ENCODE peak calls at places on chromosomes 11 and 22, in five cellular contexts. One of them, this sample, is unnamed.
A peak's percentile ranks its signal among the peaks of the same experiment; 100 is the strongest.

GRCh38 chr11:2991477-2992233 is 474 bp downstream of the NAP1L4 start:
- DNase-seq in K562: peak; percentile 79
- DNase-seq in SK-N-SH: no peak
- DNase-seq in HepG2: peak; percentile 18
- DNase-seq in GM12878: no peak
- DNase-seq in this sample: peak; percentile 29

GRCh38 chr22:22772883-22773282 is 114.7 kb upstream of the IGLL5 start:
- DNase-seq in K562: no peak
- DNase-seq in SK-N-SH: no peak
- DNase-seq in HepG2: no peak
- DNase-seq in GM12878: no peak
- DNase-seq in this sample: no peak

GRCh38 chr11:13332124-13332523 is 54.5 kb downstream of the BMAL1 start:
- DNase-seq in K562: no peak
- DNase-seq in SK-N-SH: no peak
- DNase-seq in HepG2: no peak
- DNase-seq in GM12878: no peak
- DNase-seq in this sample: no peak

GRCh38 chr22:41480397-41480735 is 11.4 kb downstream of the ACO2 start:
- DNase-seq in K562: no peak
- DNase-seq in SK-N-SH: no peak
- DNase-seq in HepG2: no peak
- DNase-seq in GM12878: no peak
- DNase-seq in this sample: no peak

GRCh38 chr11:77205467-77206263 is 77.6 kb downstream of the MYO7A start:
- DNase-seq in K562: no peak
- DNase-seq in SK-N-SH: peak; percentile 23
- DNase-seq in HepG2: no peak
- DNase-seq in GM12878: no peak
- DNase-seq in this sample: no peak

GRCh38 chr11:75763846-75764245 is 4.7 kb upstream of the DGAT2 start:
- DNase-seq in K562: no peak
- DNase-seq in SK-N-SH: no peak
- DNase-seq in HepG2: no peak
- DNase-seq in GM12878: no peak
- DNase-seq in this sample: no peak

GRCh38 chr11:48020092-48020755 is 39.9 kb downstream of the PTPRJ start:
- DNase-seq in K562: no peak
- DNase-seq in SK-N-SH: no peak
- DNase-seq in HepG2: no peak
- DNase-seq in GM12878: peak; percentile 66
- DNase-seq in this sample: no peak

GRCh38 chr22:21835378-21835777 is 32.1 kb downstream of the MAPK1 start:
- DNase-seq in K562: no peak
- DNase-seq in SK-N-SH: no peak
- DNase-seq in HepG2: no peak
- DNase-seq in GM12878: no peak
- DNase-seq in this sample: no peak

GRCh38 chr11:117226388-117227385 is 5.2 kb downstream of the PCSK7 start:
- DNase-seq in K562: peak; percentile 87
- DNase-seq in SK-N-SH: peak; percentile 84
- DNase-seq in HepG2: peak; percentile 81
- DNase-seq in GM12878: peak; percentile 35
- DNase-seq in this sample: peak; percentile 67

GRCh38 chr11:16863382-16863781 is 124.9 kb downstream of the C11orf58 start:
- DNase-seq in K562: no peak
- DNase-seq in SK-N-SH: no peak
- DNase-seq in HepG2: no peak
- DNase-seq in GM12878: no peak
- DNase-seq in this sample: no peak

GRCh38 chr11:35978173-35978572 is 34.3 kb downstream of the LDLRAD3 start:
- DNase-seq in K562: no peak
- DNase-seq in SK-N-SH: no peak
- DNase-seq in HepG2: no peak
- DNase-seq in GM12878: no peak
- DNase-seq in this sample: no peak

GRCh38 chr11:65488273-65489058 is 10.4 kb upstream of the MALAT1 start:
- DNase-seq in K562: peak; percentile 41
- DNase-seq in SK-N-SH: no peak
- DNase-seq in HepG2: no peak
- DNase-seq in GM12878: no peak
- DNase-seq in this sample: no peak

GRCh38 chr22:43346521-43346929 is 3.4 kb upstream of the SCUBE1 start:
- DNase-seq in K562: peak; percentile 59
- DNase-seq in SK-N-SH: peak; percentile 73
- DNase-seq in HepG2: peak; percentile 30
- DNase-seq in GM12878: no peak
- DNase-seq in this sample: peak; percentile 65

GRCh38 chr11:4766420-4767043 is 3.2 kb downstream of the OR51F1 start:
- DNase-seq in K562: no peak
- DNase-seq in SK-N-SH: no peak
- DNase-seq in HepG2: no peak
- DNase-seq in GM12878: no peak
- DNase-seq in this sample: no peak

GRCh38 chr22:38424525-38425080 is 30.4 kb downstream of the KCNJ4 start:
- DNase-seq in K562: no peak
- DNase-seq in SK-N-SH: no peak
- DNase-seq in HepG2: no peak
- DNase-seq in GM12878: no peak
- DNase-seq in this sample: no peak

GRCh38 chr11:128563942-128564641 is 23.3 kb downstream of the ETS1 start:
- DNase-seq in K562: no peak
- DNase-seq in SK-N-SH: no peak
- DNase-seq in HepG2: no peak
- DNase-seq in GM12878: no peak
- DNase-seq in this sample: no peak

GRCh38 chr11:128564642-128565245 is 22.6 kb downstream of the ETS1 start:
- DNase-seq in K562: no peak
- DNase-seq in SK-N-SH: no peak
- DNase-seq in HepG2: no peak
- DNase-seq in GM12878: no peak
- DNase-seq in this sample: no peak

GRCh38 chr11:128567130-128567529 is 20.2 kb downstream of the ETS1 start:
- DNase-seq in K562: no peak
- DNase-seq in SK-N-SH: no peak
- DNase-seq in HepG2: no peak
- DNase-seq in GM12878: no peak
- DNase-seq in this sample: no peak

GRCh38 chr11:128568166-128568778 is 19.1 kb downstream of the ETS1 start:
- DNase-seq in K562: no peak
- DNase-seq in SK-N-SH: no peak
- DNase-seq in HepG2: no peak
- DNase-seq in GM12878: no peak
- DNase-seq in this sample: no peak

GRCh38 chr11:128565881-128566280 is 21.5 kb downstream of the ETS1 start:
- DNase-seq in K562: no peak
- DNase-seq in SK-N-SH: no peak
- DNase-seq in HepG2: no peak
- DNase-seq in GM12878: no peak
- DNase-seq in this sample: no peak
- TF ChIP-seq SMC3 in K562: no peak
- TF ChIP-seq SMC3 in SK-N-SH: no peak
- TF ChIP-seq SMC3 in HepG2: no peak
- TF ChIP-seq SMC3 in GM12878: no peak
- TF ChIP-seq SMC3 in this sample: no peak

GRCh38 chr11:7512525-7513209 is 1.1 kb upstream of the PPFIBP2 start:
- DNase-seq in K562: peak; percentile 10
- DNase-seq in SK-N-SH: no peak
- DNase-seq in HepG2: peak; percentile 13
- DNase-seq in GM12878: no peak
- DNase-seq in this sample: no peak
- TF ChIP-seq EP300 in K562: no peak
- TF ChIP-seq EP300 in SK-N-SH: no peak
- TF ChIP-seq EP300 in HepG2: no peak
- TF ChIP-seq EP300 in GM12878: peak; percentile 86
- TF ChIP-seq EP300 in this sample: no peak

GRCh38 chr11:33321483-33321882 is 64.3 kb downstream of the HIPK3 start:
- DNase-seq in K562: no peak
- DNase-seq in SK-N-SH: no peak
- DNase-seq in HepG2: no peak
- DNase-seq in GM12878: no peak
- DNase-seq in this sample: no peak

GRCh38 chr11:33323421-33323820 is 66.2 kb downstream of the HIPK3 start:
- DNase-seq in K562: no peak
- DNase-seq in SK-N-SH: no peak
- DNase-seq in HepG2: no peak
- DNase-seq in GM12878: no peak
- DNase-seq in this sample: no peak

GRCh38 chr11:33320814-33321330 is 63.7 kb downstream of the HIPK3 start:
- DNase-seq in K562: peak; percentile 61
- DNase-seq in SK-N-SH: no peak
- DNase-seq in HepG2: no peak
- DNase-seq in GM12878: no peak
- DNase-seq in this sample: no peak

GRCh38 chr11:33317662-33318061 is 60.5 kb downstream of the HIPK3 start:
- DNase-seq in K562: no peak
- DNase-seq in SK-N-SH: no peak
- DNase-seq in HepG2: no peak
- DNase-seq in GM12878: no peak
- DNase-seq in this sample: no peak

GRCh38 chr11:33319965-33320813 is 63.0 kb downstream of the HIPK3 start:
- DNase-seq in K562: peak; percentile 30
- DNase-seq in SK-N-SH: no peak
- DNase-seq in HepG2: no peak
- DNase-seq in GM12878: no peak
- DNase-seq in this sample: no peak
- TF ChIP-seq CTCF in K562: peak; percentile 26
- TF ChIP-seq CTCF in SK-N-SH: no peak
- TF ChIP-seq CTCF in HepG2: no peak
- TF ChIP-seq CTCF in GM12878: peak; percentile 13
- TF ChIP-seq CTCF in this sample: no peak

DNA sequence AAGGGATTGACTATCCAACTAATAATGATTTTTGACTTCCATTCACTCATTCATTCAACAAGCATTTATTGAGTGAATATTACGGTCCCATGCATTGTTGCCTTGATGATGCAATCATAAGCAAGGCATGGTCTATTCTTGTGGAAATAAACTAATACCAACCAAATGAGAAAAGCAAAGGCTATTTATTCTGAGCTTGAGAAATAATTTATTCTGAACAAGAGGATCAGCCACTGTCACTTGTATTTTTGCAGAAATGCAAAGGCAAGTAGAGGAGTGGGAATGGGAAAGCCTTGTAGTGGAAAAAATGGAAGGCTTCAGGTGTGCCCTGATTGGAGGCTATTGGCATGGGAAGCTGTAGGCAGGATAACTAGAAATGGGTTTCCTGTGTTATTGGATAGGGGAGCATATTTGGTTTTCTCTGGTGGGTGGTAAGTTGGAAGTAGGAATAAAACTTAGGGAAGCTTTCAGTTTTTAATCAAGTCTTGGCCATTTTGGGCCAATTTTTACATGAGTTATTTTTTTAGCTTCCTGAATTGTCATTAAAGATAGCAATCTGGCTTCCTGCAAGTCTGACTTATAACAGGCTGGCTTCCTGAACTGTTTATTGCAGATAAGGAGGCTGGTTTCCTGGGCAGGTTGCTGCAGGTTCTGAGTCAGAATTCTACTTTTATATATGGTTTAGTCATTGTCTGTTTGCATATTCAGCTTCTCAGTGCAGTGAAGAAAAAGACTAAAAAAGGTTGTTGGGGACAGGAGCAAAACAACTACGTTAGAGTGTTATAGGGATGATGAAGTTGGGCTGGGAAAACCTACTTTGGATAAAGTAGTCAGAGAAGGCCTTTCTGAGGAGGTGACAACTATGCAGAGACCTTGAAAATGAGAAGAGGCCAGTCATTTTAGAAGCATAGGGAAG is 106.7 kb downstream of the APIP start:
- DNase-seq in K562: peak; percentile 89
- DNase-seq in SK-N-SH: no peak
- DNase-seq in HepG2: no peak
- DNase-seq in GM12878: no peak
- DNase-seq in this sample: no peak
- TF ChIP-seq SMC3 in K562: no peak
- TF ChIP-seq SMC3 in SK-N-SH: no peak
- TF ChIP-seq SMC3 in HepG2: no peak
- TF ChIP-seq SMC3 in GM12878: no peak
- TF ChIP-seq SMC3 in this sample: no peak